ENCODE peak calls at places on chromosomes 2 and 18, in four cellular contexts. I, Y, S and K are unnamed samples.

GRCh38 chr2:215870088-215870490 is 143.3 kb downstream of the MREG start:
- DNase-seq in I (no peak), Y (no peak), S (no peak), K (no peak)

GRCh38 chr2:138396843-138397242 is 104.7 kb upstream of the SPOPL start:
- DNase-seq in I (no peak), Y (no peak), S (no peak), K (no peak)

GRCh38 chr2:149908731-149909690 is 321.4 kb upstream of the MMADHC start:
- DNase-seq in I (peak; percentile 79), Y (no peak), S (no peak), K (no peak)

GRCh38 chr2:98009887-98010760 is 14.4 kb upstream of the TMEM131 start:
- DNase-seq in I (no peak), Y (no peak), S (no peak), K (no peak)

GRCh38 chr2:117523267-117523666 is 291.2 kb upstream of the DDX18 start:
- DNase-seq in I (no peak), Y (peak; percentile 1), S (no peak), K (no peak)

GRCh38 chr2:33453905-33454479 is 22.5 kb upstream of the RASGRP3 start:
- DNase-seq in I (no peak), Y (no peak), S (no peak), K (no peak)

GRCh38 chr2:96142217-96143113 is 2.8 kb downstream of the DUSP2 start:
- DNase-seq in I (no peak), Y (no peak), S (peak; percentile 55), K (peak; percentile 73)

GRCh38 chr2:109214651-109215371 is 85.8 kb downstream of the SH3RF3 start:
- DNase-seq in I (no peak), Y (no peak), S (no peak), K (no peak)

GRCh38 chr2:74334931-74335333 is 8.3 kb downstream of the SLC4A5 start:
- DNase-seq in I (peak; percentile 38), Y (peak; percentile 67), S (peak; percentile 68), K (peak; percentile 62)

GRCh38 chr18:79393626-79394401 is 1.9 kb upstream of the NFATC1 start:
- DNase-seq in I (peak; percentile 44), Y (peak; percentile 53), S (peak; percentile 33), K (no peak)

GRCh38 chr2:75194184-75194868 is 5.0 kb downstream of the TACR1 start:
- DNase-seq in I (no peak), Y (no peak), S (no peak), K (no peak)

GRCh38 chr2:58054264-58054663 is 7.7 kb downstream of the VRK2 start:
- DNase-seq in I (no peak), Y (no peak), S (no peak), K (no peak)

GRCh38 chr2:42566837-42567251 is 1.6 kb upstream of the MTA3 start:
- DNase-seq in I (no peak), Y (no peak), S (no peak), K (no peak)

GRCh38 chr2:151777911-151778310 is 43.6 kb upstream of the NEB start:
- DNase-seq in I (no peak), Y (no peak), S (no peak), K (no peak)

GRCh38 chr18:45156941-45157340 is 458.3 kb upstream of the SLC14A2 start:
- DNase-seq in I (no peak), Y (no peak), S (no peak), K (no peak)

GRCh38 chr2:171404258-171404657 is 29.5 kb downstream of the METTL8 start:
- DNase-seq in I (no peak), Y (no peak), S (no peak), K (no peak)

GRCh38 chr2:214193943-214194342 is 216.9 kb upstream of the VWC2L start:
- DNase-seq in I (no peak), Y (no peak), S (no peak), K (no peak)

GRCh38 chr2:118221952-118222594 is 133.8 kb downstream of the INSIG2 start:
- DNase-seq in I (peak; percentile 90), Y (no peak), S (no peak), K (peak; percentile 12)

GRCh38 chr18:76839395-76839794 is 17.0 kb downstream of the ZNF236 start:
- DNase-seq in I (no peak), Y (no peak), S (no peak), K (no peak)